ENCODE peak calls at places on chromosomes 6 and 20, in seven cellular contexts. B is neural progenitor cell, M is IMR-90, D is thoracic aorta, P is ascending aorta, L is psoas muscle, U is mammary epithelial cell. T is an unnamed sample.

GRCh38 chr6:159106627-159107241 is 61.9 kb upstream of the TAGAP start:
- DNase-seq in B (peak; percentile 66), M (peak; percentile 40), D (no peak), P (no peak), L (peak; percentile 72), U (peak; percentile 36), T (peak; percentile 83)

GRCh38 chr20:33914871-33915270 is 78.8 kb upstream of the RALY start:
- DNase-seq in B (no peak), M (peak; percentile 94), D (no peak), P (no peak), L (no peak), U (peak; percentile 69), T (no peak)

GRCh38 chr6:109865968-109866367 is 112.1 kb upstream of the GPR6 start:
- DNase-seq in B (no peak), M (no peak), D (no peak), P (no peak), L (no peak), U (no peak), T (no peak)

GRCh38 chr6:130724089-130724488 is 103.1 kb upstream of the SMLR1 start:
- DNase-seq in B (no peak), M (no peak), D (no peak), P (no peak), L (no peak), U (peak; percentile 35), T (no peak)

GRCh38 chr20:61797200-61797599 is 268.5 kb downstream of the TAF4 start:
- DNase-seq in B (peak; percentile 42), M (no peak), D (no peak), P (no peak), L (peak; percentile 25), U (no peak), T (no peak)

GRCh38 chr6:80182291-80182690 is 75.8 kb downstream of the BCKDHB start:
- DNase-seq in B (no peak), M (peak; percentile 81), D (no peak), P (no peak), L (no peak), U (peak; percentile 36), T (no peak)

GRCh38 chr6:163923658-163924411 is 509.3 kb downstream of the QKI start:
- DNase-seq in B (no peak), M (no peak), D (no peak), P (no peak), L (peak; percentile 89), U (no peak), T (no peak)

GRCh38 chr20:40197744-40198143 is 491.3 kb downstream of the MAFB start:
- DNase-seq in B (no peak), M (no peak), D (no peak), P (no peak), L (no peak), U (no peak), T (no peak)

GRCh38 chr6:166542580-166542912 is 43.9 kb downstream of the RAMACL start:
- DNase-seq in B (peak; percentile 21), M (peak; percentile 17), D (no peak), P (no peak), L (no peak), U (no peak), T (peak; percentile 47)

GRCh38 chr6:137095651-137096238 is 51.0 kb upstream of the IL20RA start:
- DNase-seq in B (no peak), M (no peak), D (no peak), P (no peak), L (no peak), U (no peak), T (no peak)

GRCh38 chr6:154606457-154606856 is 96.0 kb upstream of the CNKSR3 start:
- DNase-seq in B (no peak), M (no peak), D (no peak), P (no peak), L (no peak), U (peak; percentile 96), T (no peak)

GRCh38 chr6:106783631-106784566 is 154.5 kb downstream of the QRSL1 start:
- DNase-seq in B (no peak), M (no peak), D (no peak), P (no peak), L (no peak), U (peak; percentile 90), T (no peak)

GRCh38 chr20:58478141-58478805 is 36.9 kb downstream of the APCDD1L start:
- DNase-seq in B (no peak), M (no peak), D (no peak), P (peak; percentile 37), L (no peak), U (peak; percentile 72), T (no peak)

GRCh38 chr20:37986873-37987601 is 46.2 kb downstream of the TTI1 start:
- DNase-seq in B (peak; percentile 60), M (peak; percentile 6), D (peak; percentile 50), P (peak; percentile 82), L (peak; percentile 92), U (no peak), T (peak; percentile 42)

GRCh38 chr6:127554435-127555006 is 22.5 kb upstream of the C6orf58 start:
- DNase-seq in B (peak; percentile 62), M (peak; percentile 27), D (no peak), P (no peak), L (no peak), U (peak; percentile 41), T (no peak)

GRCh38 chr6:52720301-52720700 is 43.0 kb downstream of the GSTA2 start:
- DNase-seq in B (no peak), M (no peak), D (no peak), P (no peak), L (no peak), U (no peak), T (no peak)

GRCh38 chr6:64084201-64084663 is 448.6 kb downstream of the PHF3 start:
- DNase-seq in B (peak; percentile 2), M (no peak), D (no peak), P (no peak), L (no peak), U (no peak), T (no peak)

GRCh38 chr6:28491984-28492317 is 23.6 kb downstream of the GPX6 start:
- DNase-seq in B (no peak), M (no peak), D (no peak), P (no peak), L (no peak), U (no peak), T (no peak)

GRCh38 chr6:28501259-28501658 is 14.3 kb downstream of the GPX6 start:
- DNase-seq in B (no peak), M (no peak), D (no peak), P (no peak), L (no peak), U (no peak), T (no peak)

GRCh38 chr6:28497893-28498292 is 17.7 kb downstream of the GPX6 start:
- DNase-seq in B (no peak), M (no peak), D (no peak), P (no peak), L (no peak), U (no peak), T (no peak)

GRCh38 chr6:28497306-28497705 is 18.3 kb downstream of the GPX6 start:
- DNase-seq in B (no peak), M (no peak), D (no peak), P (no peak), L (no peak), U (no peak), T (no peak)

GRCh38 chr6:28496099-28496779 is 19.4 kb downstream of the GPX6 start:
- DNase-seq in B (no peak), M (no peak), D (no peak), P (no peak), L (no peak), U (no peak), T (no peak)
- TF ChIP-seq CTCF in B (peak; percentile 27), M (peak; percentile 17), D (no peak), P (no peak), L (no peak), U (peak; percentile 32), T (no peak)

DNA sequence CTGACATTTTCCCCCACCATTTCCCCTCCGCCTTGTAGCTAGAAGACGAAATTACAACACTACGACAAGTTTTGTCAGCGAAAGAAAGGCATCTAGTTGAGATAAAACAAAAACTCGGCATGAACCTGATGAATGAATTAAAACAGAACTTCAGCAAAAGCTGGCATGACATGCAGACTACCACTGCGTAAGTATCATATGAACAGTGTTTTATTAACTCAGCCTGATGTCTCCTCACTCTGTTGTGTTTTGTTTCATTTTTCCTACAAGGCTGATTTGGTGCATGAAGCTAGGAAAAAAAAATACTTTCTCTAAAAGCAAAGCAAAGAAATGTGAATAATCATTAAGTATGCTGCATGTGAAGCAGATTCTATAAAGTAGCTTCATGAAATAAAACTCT is 72.7 kb downstream of the HDDC2 start:
- DNase-seq in B (no peak), M (peak; percentile 10), D (no peak), P (no peak), L (no peak), U (no peak), T (no peak)
- H3K4me3 ChIP-seq in B (no peak overlapping the region), M (peak overlapping the region; percentile 15), D (peak overlapping the region; percentile 53), P (peak overlapping the region; percentile 40), L (no peak overlapping the region), U (no peak overlapping the region), T (no peak overlapping the region)

GRCh38 chr6:17874753-17875152 is 112.7 kb downstream of the KIF13A start:
- DNase-seq in B (no peak), M (no peak), D (no peak), P (no peak), L (no peak), U (no peak), T (no peak)
- H3K4me1 ChIP-seq in B (peaks cover 19% of the 10 kb centered on the region), M (peaks cover 8% of the 10 kb centered on the region), D (peaks cover 26% of the 10 kb centered on the region), P (peaks cover 14% of the 10 kb centered on the region), L (peaks cover 29% of the 10 kb centered on the region), U (peaks cover 9% of the 10 kb centered on the region), T (no peaks in the 10 kb centered on the region)

GRCh38 chr6:42083530-42083929 is 33.2 kb downstream of the TAF8 start:
- DNase-seq in B (no peak), M (no peak), D (no peak), P (no peak), L (peak; percentile 7), U (no peak), T (no peak)

GRCh38 chr6:42088101-42088591 is 37.8 kb downstream of the TAF8 start:
- DNase-seq in B (no peak), M (peak; percentile 54), D (no peak), P (no peak), L (no peak), U (peak; percentile 73), T (no peak)

GRCh38 chr6:42084889-42085288 is 34.6 kb downstream of the TAF8 start:
- DNase-seq in B (no peak), M (peak; percentile 32), D (no peak), P (no peak), L (no peak), U (no peak), T (no peak)

GRCh38 chr6:42086665-42087050 is 36.3 kb downstream of the TAF8 start:
- DNase-seq in B (no peak), M (no peak), D (no peak), P (no peak), L (peak; percentile 36), U (no peak), T (no peak)

GRCh38 chr6:42086046-42086664 is 35.8 kb downstream of the TAF8 start:
- DNase-seq in B (no peak), M (no peak), D (no peak), P (no peak), L (peak; percentile 19), U (no peak), T (no peak)
- TF ChIP-seq CTCF in B (peak; percentile 37), M (peak; percentile 22), D (no peak), P (no peak), L (no peak), U (peak; percentile 36), T (no peak)

GRCh38 chr6:68634503-68635411 is at the start of gene ADGRB3:
- DNase-seq in B (peak; percentile 89), M (peak; percentile 47), D (peak; percentile 44), P (peak; percentile 92), L (peak; percentile 87), U (peak; percentile 29), T (peak; percentile 62)
- H3K4me3 ChIP-seq in B (peak within 1 kb of the TSS; percentile 80), M (peak within 1 kb of the TSS; percentile 72), D (peak within 1 kb of the TSS; percentile 86), P (peak within 1 kb of the TSS; percentile 82), L (peak within 1 kb of the TSS; percentile 72), U (peak within 1 kb of the TSS; percentile 29), T (peak within 1 kb of the TSS; percentile 9)

GRCh38 chr20:17659801-17660200 is 22.2 kb downstream of the RRBP1 start:
- DNase-seq in B (no peak), M (no peak), D (no peak), P (no peak), L (no peak), U (no peak), T (no peak)
- H3K4me1 ChIP-seq in B (peaks cover 19% of the 10 kb centered on the region), M (peaks cover 35% of the 10 kb centered on the region), D (peaks cover 12% of the 10 kb centered on the region), P (peaks cover 29% of the 10 kb centered on the region), L (peaks cover 11% of the 10 kb centered on the region), U (peaks cover 6% of the 10 kb centered on the region), T (peaks cover 20% of the 10 kb centered on the region)

T was measured in mucosa of descending colon.